ENCODE peak calls at places on chromosomes 1 and 21, in six cellular contexts. One of them, this sample, is unnamed.
A peak's percentile ranks its signal among the peaks of the same experiment; 100 is the strongest.

GRCh38 chr1:15332525-15332924 is 77.2 kb upstream of the EFHD2 start:
- DNase-seq in KG1: no peak
- DNase-seq in stimulated activated CD4-positive, alpha-beta T cell treated with anti-CD3 and anti-CD28 coated beads, Interleukin-2, amount 100 ng/mL, for 48 hours: no peak
- DNase-seq in Calu3: no peak
- DNase-seq in C1 segment of cervical spinal cord: no peak
- DNase-seq in NCI-H1694 treated with DMSO at 0.1 percent for 48 hours: no peak
- DNase-seq in this sample: no peak

GRCh38 chr1:79161077-79161476 is 154.5 kb upstream of the ADGRL4 start:
- DNase-seq in KG1: no peak
- DNase-seq in stimulated activated CD4-positive, alpha-beta T cell treated with anti-CD3 and anti-CD28 coated beads, Interleukin-2, amount 100 ng/mL, for 48 hours: no peak
- DNase-seq in Calu3: no peak
- DNase-seq in C1 segment of cervical spinal cord: no peak
- DNase-seq in NCI-H1694 treated with DMSO at 0.1 percent for 48 hours: no peak
- DNase-seq in this sample: no peak

GRCh38 chr1:209629621-209630382 is 22.4 kb downstream of the LAMB3 start:
- DNase-seq in KG1: no peak
- DNase-seq in stimulated activated CD4-positive, alpha-beta T cell treated with anti-CD3 and anti-CD28 coated beads, Interleukin-2, amount 100 ng/mL, for 48 hours: no peak
- DNase-seq in Calu3: no peak
- DNase-seq in C1 segment of cervical spinal cord: peak; percentile 37
- DNase-seq in NCI-H1694 treated with DMSO at 0.1 percent for 48 hours: no peak
- DNase-seq in this sample: no peak

GRCh38 chr1:6260433-6260934 is 414 bp downstream of the GPR153 start:
- DNase-seq in KG1: no peak
- DNase-seq in stimulated activated CD4-positive, alpha-beta T cell treated with anti-CD3 and anti-CD28 coated beads, Interleukin-2, amount 100 ng/mL, for 48 hours: no peak
- DNase-seq in Calu3: no peak
- DNase-seq in C1 segment of cervical spinal cord: no peak
- DNase-seq in NCI-H1694 treated with DMSO at 0.1 percent for 48 hours: no peak
- DNase-seq in this sample: no peak

GRCh38 chr1:165895451-165895871 is 68.0 kb downstream of the UCK2 start:
- DNase-seq in KG1: no peak
- DNase-seq in stimulated activated CD4-positive, alpha-beta T cell treated with anti-CD3 and anti-CD28 coated beads, Interleukin-2, amount 100 ng/mL, for 48 hours: no peak
- DNase-seq in Calu3: no peak
- DNase-seq in C1 segment of cervical spinal cord: no peak
- DNase-seq in NCI-H1694 treated with DMSO at 0.1 percent for 48 hours: no peak
- DNase-seq in this sample: peak; percentile 82

GRCh38 chr1:156001682-156002171 is 19.0 kb downstream of the SSR2 start:
- DNase-seq in KG1: no peak
- DNase-seq in stimulated activated CD4-positive, alpha-beta T cell treated with anti-CD3 and anti-CD28 coated beads, Interleukin-2, amount 100 ng/mL, for 48 hours: no peak
- DNase-seq in Calu3: no peak
- DNase-seq in C1 segment of cervical spinal cord: no peak
- DNase-seq in NCI-H1694 treated with DMSO at 0.1 percent for 48 hours: no peak
- DNase-seq in this sample: no peak

GRCh38 chr21:43627527-43627926 is 31.8 kb downstream of the HSF2BP start:
- DNase-seq in KG1: no peak
- DNase-seq in stimulated activated CD4-positive, alpha-beta T cell treated with anti-CD3 and anti-CD28 coated beads, Interleukin-2, amount 100 ng/mL, for 48 hours: no peak
- DNase-seq in Calu3: no peak
- DNase-seq in C1 segment of cervical spinal cord: no peak
- DNase-seq in NCI-H1694 treated with DMSO at 0.1 percent for 48 hours: no peak
- DNase-seq in this sample: no peak

GRCh38 chr1:91091812-91092211 is 70.0 kb upstream of the ZNF644 start:
- DNase-seq in KG1: no peak
- DNase-seq in stimulated activated CD4-positive, alpha-beta T cell treated with anti-CD3 and anti-CD28 coated beads, Interleukin-2, amount 100 ng/mL, for 48 hours: no peak
- DNase-seq in Calu3: peak; percentile 68
- DNase-seq in C1 segment of cervical spinal cord: no peak
- DNase-seq in NCI-H1694 treated with DMSO at 0.1 percent for 48 hours: no peak
- DNase-seq in this sample: peak; percentile 73

GRCh38 chr1:71572038-71572437 is 491.2 kb upstream of the ZRANB2 start:
- DNase-seq in KG1: no peak
- DNase-seq in stimulated activated CD4-positive, alpha-beta T cell treated with anti-CD3 and anti-CD28 coated beads, Interleukin-2, amount 100 ng/mL, for 48 hours: no peak
- DNase-seq in Calu3: no peak
- DNase-seq in C1 segment of cervical spinal cord: no peak
- DNase-seq in NCI-H1694 treated with DMSO at 0.1 percent for 48 hours: no peak
- DNase-seq in this sample: no peak

GRCh38 chr21:38343691-38344090 is 86.9 kb downstream of the KCNJ15 start:
- DNase-seq in KG1: no peak
- DNase-seq in stimulated activated CD4-positive, alpha-beta T cell treated with anti-CD3 and anti-CD28 coated beads, Interleukin-2, amount 100 ng/mL, for 48 hours: no peak
- DNase-seq in Calu3: peak; percentile 52
- DNase-seq in C1 segment of cervical spinal cord: no peak
- DNase-seq in NCI-H1694 treated with DMSO at 0.1 percent for 48 hours: no peak
- DNase-seq in this sample: no peak

GRCh38 chr1:37476460-37477197 is 2.2 kb downstream of the ZC3H12A start:
- DNase-seq in KG1: no peak
- DNase-seq in stimulated activated CD4-positive, alpha-beta T cell treated with anti-CD3 and anti-CD28 coated beads, Interleukin-2, amount 100 ng/mL, for 48 hours: no peak
- DNase-seq in Calu3: peak; percentile 62
- DNase-seq in C1 segment of cervical spinal cord: peak; percentile 42
- DNase-seq in NCI-H1694 treated with DMSO at 0.1 percent for 48 hours: no peak
- DNase-seq in this sample: peak; percentile 92

GRCh38 chr21:34205811-34206635 is 132.6 kb downstream of the MRPS6 start:
- DNase-seq in KG1: no peak
- DNase-seq in stimulated activated CD4-positive, alpha-beta T cell treated with anti-CD3 and anti-CD28 coated beads, Interleukin-2, amount 100 ng/mL, for 48 hours: no peak
- DNase-seq in Calu3: no peak
- DNase-seq in C1 segment of cervical spinal cord: no peak
- DNase-seq in NCI-H1694 treated with DMSO at 0.1 percent for 48 hours: peak; percentile 97
- DNase-seq in this sample: no peak

GRCh38 chr1:182861994-182862393 is 22.8 kb downstream of the DHX9 start:
- DNase-seq in KG1: no peak
- DNase-seq in stimulated activated CD4-positive, alpha-beta T cell treated with anti-CD3 and anti-CD28 coated beads, Interleukin-2, amount 100 ng/mL, for 48 hours: no peak
- DNase-seq in Calu3: no peak
- DNase-seq in C1 segment of cervical spinal cord: no peak
- DNase-seq in NCI-H1694 treated with DMSO at 0.1 percent for 48 hours: no peak
- DNase-seq in this sample: no peak

GRCh38 chr21:41411449-41412089 is 14.5 kb upstream of the MX1 start:
- DNase-seq in KG1: no peak
- DNase-seq in stimulated activated CD4-positive, alpha-beta T cell treated with anti-CD3 and anti-CD28 coated beads, Interleukin-2, amount 100 ng/mL, for 48 hours: no peak
- DNase-seq in Calu3: peak; percentile 24
- DNase-seq in C1 segment of cervical spinal cord: no peak
- DNase-seq in NCI-H1694 treated with DMSO at 0.1 percent for 48 hours: no peak
- DNase-seq in this sample: no peak

GRCh38 chr1:205247130-205247921 is 19.6 kb downstream of the TMCC2 start:
- DNase-seq in KG1: no peak
- DNase-seq in stimulated activated CD4-positive, alpha-beta T cell treated with anti-CD3 and anti-CD28 coated beads, Interleukin-2, amount 100 ng/mL, for 48 hours: no peak
- DNase-seq in Calu3: no peak
- DNase-seq in C1 segment of cervical spinal cord: peak; percentile 77
- DNase-seq in NCI-H1694 treated with DMSO at 0.1 percent for 48 hours: no peak
- DNase-seq in this sample: peak; percentile 51

GRCh38 chr1:64072089-64072835 is 131.2 kb upstream of the UBE2U start:
- DNase-seq in KG1: no peak
- DNase-seq in stimulated activated CD4-positive, alpha-beta T cell treated with anti-CD3 and anti-CD28 coated beads, Interleukin-2, amount 100 ng/mL, for 48 hours: no peak
- DNase-seq in Calu3: no peak
- DNase-seq in C1 segment of cervical spinal cord: no peak
- DNase-seq in NCI-H1694 treated with DMSO at 0.1 percent for 48 hours: no peak
- DNase-seq in this sample: no peak

GRCh38 chr1:226610671-226611070 is 62.1 kb downstream of the STUM start:
- DNase-seq in KG1: no peak
- DNase-seq in stimulated activated CD4-positive, alpha-beta T cell treated with anti-CD3 and anti-CD28 coated beads, Interleukin-2, amount 100 ng/mL, for 48 hours: no peak
- DNase-seq in Calu3: no peak
- DNase-seq in C1 segment of cervical spinal cord: no peak
- DNase-seq in NCI-H1694 treated with DMSO at 0.1 percent for 48 hours: no peak
- DNase-seq in this sample: no peak

GRCh38 chr1:18197299-18197698 is 89.7 kb downstream of the IGSF21 start:
- DNase-seq in KG1: no peak
- DNase-seq in stimulated activated CD4-positive, alpha-beta T cell treated with anti-CD3 and anti-CD28 coated beads, Interleukin-2, amount 100 ng/mL, for 48 hours: no peak
- DNase-seq in Calu3: no peak
- DNase-seq in C1 segment of cervical spinal cord: no peak
- DNase-seq in NCI-H1694 treated with DMSO at 0.1 percent for 48 hours: peak; percentile 36
- DNase-seq in this sample: no peak

GRCh38 chr1:29259802-29260441 is 23.6 kb downstream of the PTPRU start:
- DNase-seq in KG1: no peak
- DNase-seq in stimulated activated CD4-positive, alpha-beta T cell treated with anti-CD3 and anti-CD28 coated beads, Interleukin-2, amount 100 ng/mL, for 48 hours: peak; percentile 34
- DNase-seq in Calu3: no peak
- DNase-seq in C1 segment of cervical spinal cord: peak; percentile 26
- DNase-seq in NCI-H1694 treated with DMSO at 0.1 percent for 48 hours: no peak
- DNase-seq in this sample: peak; percentile 88

GRCh38 chr1:236494082-236494481 is 29.7 kb upstream of the LGALS8 start:
- DNase-seq in KG1: no peak
- DNase-seq in stimulated activated CD4-positive, alpha-beta T cell treated with anti-CD3 and anti-CD28 coated beads, Interleukin-2, amount 100 ng/mL, for 48 hours: no peak
- DNase-seq in Calu3: no peak
- DNase-seq in C1 segment of cervical spinal cord: no peak
- DNase-seq in NCI-H1694 treated with DMSO at 0.1 percent for 48 hours: no peak
- DNase-seq in this sample: no peak

GRCh38 chr1:112929979-112930378 is 26.0 kb downstream of the SLC16A1 start:
- DNase-seq in KG1: no peak
- DNase-seq in stimulated activated CD4-positive, alpha-beta T cell treated with anti-CD3 and anti-CD28 coated beads, Interleukin-2, amount 100 ng/mL, for 48 hours: no peak
- DNase-seq in Calu3: no peak
- DNase-seq in C1 segment of cervical spinal cord: no peak
- DNase-seq in NCI-H1694 treated with DMSO at 0.1 percent for 48 hours: no peak
- DNase-seq in this sample: no peak

GRCh38 chr1:4724695-4725250 is 70.4 kb downstream of the AJAP1 start:
- DNase-seq in KG1: no peak
- DNase-seq in stimulated activated CD4-positive, alpha-beta T cell treated with anti-CD3 and anti-CD28 coated beads, Interleukin-2, amount 100 ng/mL, for 48 hours: no peak
- DNase-seq in Calu3: no peak
- DNase-seq in C1 segment of cervical spinal cord: no peak
- DNase-seq in NCI-H1694 treated with DMSO at 0.1 percent for 48 hours: no peak
- DNase-seq in this sample: no peak

GRCh38 chr1:4723106-4723505 is 68.7 kb downstream of the AJAP1 start:
- DNase-seq in KG1: no peak
- DNase-seq in stimulated activated CD4-positive, alpha-beta T cell treated with anti-CD3 and anti-CD28 coated beads, Interleukin-2, amount 100 ng/mL, for 48 hours: no peak
- DNase-seq in Calu3: no peak
- DNase-seq in C1 segment of cervical spinal cord: no peak
- DNase-seq in NCI-H1694 treated with DMSO at 0.1 percent for 48 hours: no peak
- DNase-seq in this sample: no peak

GRCh38 chr1:93692983-93693591 is 11.4 kb upstream of the BCAR3 start:
- DNase-seq in KG1: no peak
- DNase-seq in stimulated activated CD4-positive, alpha-beta T cell treated with anti-CD3 and anti-CD28 coated beads, Interleukin-2, amount 100 ng/mL, for 48 hours: peak; percentile 40
- DNase-seq in Calu3: peak; percentile 57
- DNase-seq in C1 segment of cervical spinal cord: no peak
- DNase-seq in NCI-H1694 treated with DMSO at 0.1 percent for 48 hours: no peak
- DNase-seq in this sample: no peak